ENCODE peak calls at places on chromosome 16, in seven cellular contexts. P is CD8-positive, alpha-beta memory T cell; G is AG08395; S is stimulated activated CD8-positive, alpha-beta memory T cell treated with anti-CD3 and anti-CD28 coated beads, Interleukin-2, amount 100 ng/mL, for 1 hour; E is IMR-90; D is H9; C is mucosa of gallbladder. Q is an unnamed sample.

GRCh38 chr16:88790312-88791150 is 5.5 kb upstream of the PIEZO1 start:
- DNase-seq in C (no peak), S (no peak), G (peak), D (no peak), E (peak), P (peak), Q (peak)

GRCh38 chr16:88835383-88835782 is 21.4 kb downstream of the GALNS start:
- DNase-seq in P (no peak), G (no peak), D (no peak), C (no peak), E (no peak), S (no peak), Q (no peak)

GRCh38 chr16:77816293-77816692 is 27.9 kb downstream of the VAT1L start:
- DNase-seq in S (no peak), G (peak), P (no peak), E (peak), C (peak), D (no peak), Q (no peak)

GRCh38 chr16:46954562-46954961 is 18.9 kb downstream of the DNAJA2 start:
- DNase-seq in S (no peak), E (no peak), P (no peak), D (no peak), C (no peak), G (no peak), Q (no peak)

GRCh38 chr16:25040543-25040942 is 25.4 kb upstream of the ARHGAP17 start:
- DNase-seq in C (no peak), P (no peak), S (no peak), D (no peak), E (no peak), G (no peak), Q (no peak)

GRCh38 chr16:69408451-69408850 is 16.0 kb upstream of the CYB5B start:
- DNase-seq in P (no peak), S (no peak), D (no peak), C (peak), G (no peak), E (no peak), Q (no peak)

GRCh38 chr16:58661199-58661830 is 23.3 kb downstream of the SLC38A7 start:
- DNase-seq in S (no peak), E (peak), G (peak), D (peak), C (peak), P (no peak), Q (peak)

GRCh38 chr16:4940719-4941118 is 3.8 kb upstream of the PPL start:
- DNase-seq in C (no peak), P (no peak), G (no peak), E (no peak), S (no peak), D (no peak), Q (peak)